ENCODE peak calls at places on chromosomes 7 and 10, in ten cellular contexts. One of them, this sample, is unnamed.

GRCh38 chr10:56269181-56269580 is 91.9 kb downstream of the ZWINT start:
- DNase-seq in mucosa of descending colon: no peak
- DNase-seq in ELR: no peak
- DNase-seq in H54: no peak
- DNase-seq in cardiac muscle cell: no peak
- DNase-seq in substantia nigra: no peak
- DNase-seq in fibroblast of pulmonary artery: no peak
- DNase-seq in foreskin fibroblast: no peak
- DNase-seq in mammary epithelial cell: no peak
- DNase-seq in dorsolateral prefrontal cortex: no peak
- DNase-seq in this sample: no peak

GRCh38 chr7:73831656-73832579 is 1.1 kb downstream of the CLDN4 start:
- DNase-seq in mucosa of descending colon: peak
- DNase-seq in ELR: no peak
- DNase-seq in H54: no peak
- DNase-seq in cardiac muscle cell: no peak
- DNase-seq in substantia nigra: no peak
- DNase-seq in fibroblast of pulmonary artery: no peak
- DNase-seq in foreskin fibroblast: peak
- DNase-seq in mammary epithelial cell: peak
- DNase-seq in dorsolateral prefrontal cortex: no peak
- DNase-seq in this sample: no peak

GRCh38 chr7:55527314-55527713 is 45.0 kb downstream of the VOPP1 start:
- DNase-seq in mucosa of descending colon: no peak
- DNase-seq in ELR: no peak
- DNase-seq in H54: no peak
- DNase-seq in cardiac muscle cell: no peak
- DNase-seq in substantia nigra: no peak
- DNase-seq in fibroblast of pulmonary artery: no peak
- DNase-seq in foreskin fibroblast: no peak
- DNase-seq in mammary epithelial cell: no peak
- DNase-seq in dorsolateral prefrontal cortex: no peak
- DNase-seq in this sample: no peak

GRCh38 chr10:114245128-114245791 is 6.2 kb downstream of the VWA2 start:
- DNase-seq in mucosa of descending colon: no peak
- DNase-seq in ELR: peak
- DNase-seq in H54: no peak
- DNase-seq in cardiac muscle cell: no peak
- DNase-seq in substantia nigra: no peak
- DNase-seq in fibroblast of pulmonary artery: no peak
- DNase-seq in foreskin fibroblast: no peak
- DNase-seq in mammary epithelial cell: peak
- DNase-seq in dorsolateral prefrontal cortex: no peak
- DNase-seq in this sample: peak

GRCh38 chr10:120969219-120969645 is 118.1 kb downstream of the WDR11 start:
- DNase-seq in mucosa of descending colon: no peak
- DNase-seq in ELR: no peak
- DNase-seq in H54: no peak
- DNase-seq in cardiac muscle cell: no peak
- DNase-seq in substantia nigra: no peak
- DNase-seq in fibroblast of pulmonary artery: no peak
- DNase-seq in foreskin fibroblast: no peak
- DNase-seq in mammary epithelial cell: peak
- DNase-seq in dorsolateral prefrontal cortex: no peak
- DNase-seq in this sample: peak

GRCh38 chr10:128096486-128097199 is 29.6 kb downstream of the MKI67 start:
- DNase-seq in mucosa of descending colon: no peak
- DNase-seq in ELR: no peak
- DNase-seq in H54: no peak
- DNase-seq in cardiac muscle cell: no peak
- DNase-seq in substantia nigra: no peak
- DNase-seq in fibroblast of pulmonary artery: peak
- DNase-seq in foreskin fibroblast: no peak
- DNase-seq in mammary epithelial cell: no peak
- DNase-seq in dorsolateral prefrontal cortex: no peak
- DNase-seq in this sample: no peak

GRCh38 chr7:77329466-77330168 is 86.5 kb downstream of the GSAP start:
- DNase-seq in mucosa of descending colon: no peak
- DNase-seq in ELR: no peak
- DNase-seq in H54: no peak
- DNase-seq in cardiac muscle cell: no peak
- DNase-seq in substantia nigra: no peak
- DNase-seq in fibroblast of pulmonary artery: no peak
- DNase-seq in foreskin fibroblast: no peak
- DNase-seq in mammary epithelial cell: no peak
- DNase-seq in dorsolateral prefrontal cortex: no peak
- DNase-seq in this sample: no peak

GRCh38 chr10:102669206-102670064 is 25.2 kb downstream of the TRIM8 start:
- DNase-seq in mucosa of descending colon: peak
- DNase-seq in ELR: peak
- DNase-seq in H54: peak
- DNase-seq in cardiac muscle cell: no peak
- DNase-seq in substantia nigra: peak
- DNase-seq in fibroblast of pulmonary artery: no peak
- DNase-seq in foreskin fibroblast: peak
- DNase-seq in mammary epithelial cell: peak
- DNase-seq in dorsolateral prefrontal cortex: no peak
- DNase-seq in this sample: peak

GRCh38 chr7:126957443-126957842 is 295.3 kb downstream of the GRM8 start:
- DNase-seq in mucosa of descending colon: no peak
- DNase-seq in ELR: no peak
- DNase-seq in H54: no peak
- DNase-seq in cardiac muscle cell: no peak
- DNase-seq in substantia nigra: no peak
- DNase-seq in fibroblast of pulmonary artery: no peak
- DNase-seq in foreskin fibroblast: no peak
- DNase-seq in mammary epithelial cell: no peak
- DNase-seq in dorsolateral prefrontal cortex: no peak
- DNase-seq in this sample: no peak

GRCh38 chr7:157994319-157994718 is 593.3 kb downstream of the PTPRN2 start:
- DNase-seq in mucosa of descending colon: no peak
- DNase-seq in ELR: no peak
- DNase-seq in H54: no peak
- DNase-seq in cardiac muscle cell: no peak
- DNase-seq in substantia nigra: no peak
- DNase-seq in fibroblast of pulmonary artery: no peak
- DNase-seq in foreskin fibroblast: no peak
- DNase-seq in mammary epithelial cell: no peak
- DNase-seq in dorsolateral prefrontal cortex: no peak
- DNase-seq in this sample: no peak

GRCh38 chr10:26524161-26524831 is 86.2 kb downstream of the APBB1IP start:
- DNase-seq in mucosa of descending colon: no peak
- DNase-seq in ELR: no peak
- DNase-seq in H54: no peak
- DNase-seq in cardiac muscle cell: no peak
- DNase-seq in substantia nigra: no peak
- DNase-seq in fibroblast of pulmonary artery: peak
- DNase-seq in foreskin fibroblast: no peak
- DNase-seq in mammary epithelial cell: no peak
- DNase-seq in dorsolateral prefrontal cortex: no peak
- DNase-seq in this sample: no peak

GRCh38 chr7:50610521-50611277 is 45.5 kb upstream of the DDC start:
- DNase-seq in mucosa of descending colon: no peak
- DNase-seq in ELR: peak
- DNase-seq in H54: peak
- DNase-seq in cardiac muscle cell: no peak
- DNase-seq in substantia nigra: no peak
- DNase-seq in fibroblast of pulmonary artery: peak
- DNase-seq in foreskin fibroblast: peak
- DNase-seq in mammary epithelial cell: peak
- DNase-seq in dorsolateral prefrontal cortex: no peak
- DNase-seq in this sample: peak

GRCh38 chr10:70343712-70344111 is 38.7 kb downstream of the LRRC20 start:
- DNase-seq in mucosa of descending colon: no peak
- DNase-seq in ELR: no peak
- DNase-seq in H54: no peak
- DNase-seq in cardiac muscle cell: no peak
- DNase-seq in substantia nigra: no peak
- DNase-seq in fibroblast of pulmonary artery: no peak
- DNase-seq in foreskin fibroblast: peak
- DNase-seq in mammary epithelial cell: no peak
- DNase-seq in dorsolateral prefrontal cortex: no peak
- DNase-seq in this sample: no peak

GRCh38 chr10:49761789-49762565 is at the start of gene OGDHL:
- DNase-seq in mucosa of descending colon: no peak
- DNase-seq in ELR: peak
- DNase-seq in H54: peak
- DNase-seq in cardiac muscle cell: peak
- DNase-seq in substantia nigra: peak
- DNase-seq in fibroblast of pulmonary artery: peak
- DNase-seq in foreskin fibroblast: peak
- DNase-seq in mammary epithelial cell: peak
- DNase-seq in dorsolateral prefrontal cortex: peak
- DNase-seq in this sample: peak

GRCh38 chr7:135247746-135248471 is 14.3 kb downstream of the STRA8 start:
- DNase-seq in mucosa of descending colon: no peak
- DNase-seq in ELR: no peak
- DNase-seq in H54: no peak
- DNase-seq in cardiac muscle cell: no peak
- DNase-seq in substantia nigra: no peak
- DNase-seq in fibroblast of pulmonary artery: no peak
- DNase-seq in foreskin fibroblast: no peak
- DNase-seq in mammary epithelial cell: no peak
- DNase-seq in dorsolateral prefrontal cortex: no peak
- DNase-seq in this sample: no peak

GRCh38 chr10:7312179-7312857 is 98.5 kb downstream of the SFMBT2 start:
- DNase-seq in mucosa of descending colon: no peak
- DNase-seq in ELR: no peak
- DNase-seq in H54: no peak
- DNase-seq in cardiac muscle cell: no peak
- DNase-seq in substantia nigra: no peak
- DNase-seq in fibroblast of pulmonary artery: no peak
- DNase-seq in foreskin fibroblast: no peak
- DNase-seq in mammary epithelial cell: no peak
- DNase-seq in dorsolateral prefrontal cortex: no peak
- DNase-seq in this sample: no peak

GRCh38 chr10:25616903-25617592 is 317.0 kb upstream of the MYO3A start:
- DNase-seq in mucosa of descending colon: no peak
- DNase-seq in ELR: no peak
- DNase-seq in H54: no peak
- DNase-seq in cardiac muscle cell: no peak
- DNase-seq in substantia nigra: no peak
- DNase-seq in fibroblast of pulmonary artery: no peak
- DNase-seq in foreskin fibroblast: no peak
- DNase-seq in mammary epithelial cell: no peak
- DNase-seq in dorsolateral prefrontal cortex: no peak
- DNase-seq in this sample: no peak

GRCh38 chr10:34018129-34018528 is 683.7 kb upstream of the NRP1 start:
- DNase-seq in mucosa of descending colon: no peak
- DNase-seq in ELR: peak
- DNase-seq in H54: peak
- DNase-seq in cardiac muscle cell: no peak
- DNase-seq in substantia nigra: no peak
- DNase-seq in fibroblast of pulmonary artery: peak
- DNase-seq in foreskin fibroblast: peak
- DNase-seq in mammary epithelial cell: no peak
- DNase-seq in dorsolateral prefrontal cortex: no peak
- DNase-seq in this sample: peak

GRCh38 chr10:98323221-98324164 is 55.5 kb upstream of the LOXL4 start:
- DNase-seq in mucosa of descending colon: peak
- DNase-seq in ELR: peak
- DNase-seq in H54: peak
- DNase-seq in cardiac muscle cell: peak
- DNase-seq in substantia nigra: peak
- DNase-seq in fibroblast of pulmonary artery: peak
- DNase-seq in foreskin fibroblast: peak
- DNase-seq in mammary epithelial cell: peak
- DNase-seq in dorsolateral prefrontal cortex: no peak
- DNase-seq in this sample: peak

GRCh38 chr7:54907981-54908380 is 110.8 kb upstream of the EGFR start:
- DNase-seq in mucosa of descending colon: no peak
- DNase-seq in ELR: peak
- DNase-seq in H54: no peak
- DNase-seq in cardiac muscle cell: no peak
- DNase-seq in substantia nigra: no peak
- DNase-seq in fibroblast of pulmonary artery: no peak
- DNase-seq in foreskin fibroblast: peak
- DNase-seq in mammary epithelial cell: peak
- DNase-seq in dorsolateral prefrontal cortex: no peak
- DNase-seq in this sample: no peak

GRCh38 chr7:27616914-27617548 is 45.7 kb downstream of the HIBADH start:
- DNase-seq in mucosa of descending colon: no peak
- DNase-seq in ELR: peak
- DNase-seq in H54: no peak
- DNase-seq in cardiac muscle cell: no peak
- DNase-seq in substantia nigra: no peak
- DNase-seq in fibroblast of pulmonary artery: no peak
- DNase-seq in foreskin fibroblast: no peak
- DNase-seq in mammary epithelial cell: peak
- DNase-seq in dorsolateral prefrontal cortex: no peak
- DNase-seq in this sample: no peak

GRCh38 chr7:106911959-106912358 is 46.9 kb downstream of the PIK3CG start:
- DNase-seq in mucosa of descending colon: no peak
- DNase-seq in ELR: no peak
- DNase-seq in H54: no peak
- DNase-seq in cardiac muscle cell: no peak
- DNase-seq in substantia nigra: no peak
- DNase-seq in fibroblast of pulmonary artery: no peak
- DNase-seq in foreskin fibroblast: no peak
- DNase-seq in mammary epithelial cell: no peak
- DNase-seq in dorsolateral prefrontal cortex: no peak
- DNase-seq in this sample: no peak

GRCh38 chr10:91540714-91541113 is 92.2 kb downstream of the PPP1R3C start:
- DNase-seq in mucosa of descending colon: no peak
- DNase-seq in ELR: peak
- DNase-seq in H54: no peak
- DNase-seq in cardiac muscle cell: no peak
- DNase-seq in substantia nigra: no peak
- DNase-seq in fibroblast of pulmonary artery: no peak
- DNase-seq in foreskin fibroblast: peak
- DNase-seq in mammary epithelial cell: peak
- DNase-seq in dorsolateral prefrontal cortex: no peak
- DNase-seq in this sample: no peak

This sample was measured in Daoy.